ENCODE peak calls at places on chromosome 16, in nine cellular contexts. C is SK-N-SH, L is sigmoid colon, X is A549, F is stomach, O is tibial nerve, U is K562, I is ovary, H is esophagus muscularis mucosa. E is an unnamed sample.

GRCh38 chr16:67936876-67937605 is 391 bp upstream of the PSMB10 start:
- DNase-seq in L (no peak), O (peak), C (no peak), U (peak), H (no peak), X (peak), F (peak), I (no peak), E (peak)

GRCh38 chr16:84611041-84611440 is 6.8 kb downstream of the COTL1 start:
- DNase-seq in X (no peak), O (no peak), C (peak), U (no peak), L (no peak), H (no peak), F (no peak), I (no peak), E (no peak)

GRCh38 chr16:54432481-54433229 is 146.1 kb upstream of the IRX3 start:
- DNase-seq in L (no peak), C (no peak), O (no peak), F (no peak), X (no peak), I (no peak), U (no peak), H (no peak), E (no peak)

GRCh38 chr16:66334856-66335255 is 31.6 kb upstream of the CDH5 start:
- DNase-seq in F (no peak), I (no peak), X (no peak), H (no peak), C (no peak), U (no peak), L (no peak), O (no peak), E (no peak)

GRCh38 chr16:68444058-68444657 is 4.2 kb downstream of the SMPD3 start:
- DNase-seq in U (peak), F (peak), I (peak), C (no peak), L (no peak), O (no peak), X (no peak), H (no peak), E (peak)

GRCh38 chr16:26569793-26570192 is 496.9 kb upstream of the C16orf82 start:
- DNase-seq in I (no peak), C (no peak), F (no peak), L (no peak), U (peak), O (no peak), H (no peak), X (no peak), E (no peak)

GRCh38 chr16:83992624-83993023 is 24.6 kb downstream of the NECAB2 start:
- DNase-seq in H (no peak), I (no peak), O (peak), X (no peak), U (no peak), C (no peak), F (no peak), L (no peak), E (no peak)

GRCh38 chr16:65975049-65975708 is 391.3 kb upstream of the CDH5 start:
- DNase-seq in L (no peak), H (no peak), U (peak), O (no peak), I (no peak), C (no peak), F (no peak), X (no peak), E (no peak)

GRCh38 chr16:26988186-26988585 is 78.5 kb upstream of the C16orf82 start:
- DNase-seq in I (no peak), C (no peak), F (no peak), X (no peak), U (no peak), L (no peak), O (no peak), H (no peak), E (no peak)

GRCh38 chr16:4064950-4065352 is 51.3 kb downstream of the ADCY9 start:
- DNase-seq in U (no peak), H (no peak), O (no peak), I (no peak), F (no peak), C (no peak), X (no peak), L (peak), E (no peak)

GRCh38 chr16:7004266-7004665 is 328.4 kb upstream of the RBFOX1 start:
- DNase-seq in F (no peak), L (no peak), X (no peak), U (no peak), C (no peak), H (no peak), I (no peak), O (no peak), E (no peak)

GRCh38 chr16:79997257-79997656 is 396.7 kb upstream of the MAF start:
- DNase-seq in C (peak), H (no peak), L (no peak), U (peak), I (no peak), X (no peak), F (no peak), O (no peak), E (no peak)

GRCh38 chr16:87305505-87306391 is 11.4 kb downstream of the C16orf95 start:
- DNase-seq in F (no peak), I (no peak), O (no peak), U (peak), L (no peak), H (no peak), X (no peak), C (no peak), E (no peak)

GRCh38 chr16:62036101-62036806 is at the start of gene CDH8:
- DNase-seq in U (no peak), I (no peak), O (no peak), C (peak), L (no peak), F (no peak), H (no peak), X (no peak), E (no peak)

GRCh38 chr16:48194828-48195566 is 39.2 kb upstream of the ABCC12 start:
- DNase-seq in L (no peak), O (no peak), F (peak), C (no peak), U (no peak), I (no peak), H (no peak), X (no peak), E (no peak)

GRCh38 chr16:29816694-29817441 is 916 bp downstream of the PAGR1 start:
- DNase-seq in X (peak), H (no peak), I (peak), C (peak), O (no peak), L (peak), U (peak), F (peak), E (peak)

GRCh38 chr16:48511716-48512115 is 98.3 kb downstream of the N4BP1 start:
- DNase-seq in I (no peak), O (no peak), C (no peak), X (no peak), H (no peak), U (no peak), F (no peak), L (peak), E (no peak)

GRCh38 chr16:83539736-83540490 is 267.9 kb upstream of the HSBP1 start:
- DNase-seq in O (no peak), X (no peak), C (no peak), I (no peak), L (no peak), U (no peak), F (no peak), H (no peak), E (no peak)

GRCh38 chr16:10577305-10578202 is 2.8 kb downstream of the EMP2 start:
- DNase-seq in F (no peak), I (no peak), L (peak), C (peak), H (no peak), O (no peak), X (no peak), U (no peak), E (peak)

GRCh38 chr16:23466162-23466885 is 13.3 kb upstream of the COG7 start:
- DNase-seq in H (no peak), O (no peak), F (no peak), X (peak), L (no peak), U (no peak), C (no peak), I (no peak), E (no peak)

GRCh38 chr16:15415411-15416070 is 18.8 kb upstream of the BMERB1 start:
- DNase-seq in L (no peak), I (no peak), C (no peak), U (no peak), F (no peak), O (no peak), H (no peak), X (no peak), E (no peak)

GRCh38 chr16:67782567-67783352 is 23.6 kb downstream of the RANBP10 start:
- DNase-seq in U (peak), C (no peak), F (no peak), L (no peak), X (no peak), H (no peak), O (no peak), I (no peak), E (no peak)

GRCh38 chr16:72189865-72190371 is 18.0 kb upstream of the PMFBP1 start:
- DNase-seq in C (no peak), L (no peak), U (peak), X (no peak), I (no peak), H (no peak), F (no peak), O (peak), E (no peak)

GRCh38 chr16:19583665-19584300 is 28.3 kb downstream of the VPS35L start:
- DNase-seq in L (no peak), U (peak), H (no peak), C (peak), X (peak), I (no peak), O (no peak), F (peak), E (peak)

GRCh38 chr16:67243481-67243880 is 3.8 kb downstream of the FHOD1 start:
- DNase-seq in X (no peak), F (no peak), H (no peak), U (no peak), L (no peak), O (no peak), I (no peak), C (no peak), E (no peak)

GRCh38 chr16:86733526-86734254 is 155.3 kb downstream of the FOXL1 start:
- DNase-seq in U (no peak), O (no peak), H (no peak), L (peak), C (no peak), I (no peak), F (no peak), X (no peak), E (no peak)

GRCh38 chr16:6616746-6617145 is 715.9 kb upstream of the RBFOX1 start:
- DNase-seq in O (no peak), L (no peak), X (no peak), F (no peak), C (no peak), U (no peak), H (no peak), I (no peak), E (peak)

GRCh38 chr16:86428729-86429472 is 81.4 kb upstream of the FOXF1 start:
- DNase-seq in H (no peak), F (no peak), X (no peak), L (no peak), C (no peak), U (peak), O (no peak), I (no peak), E (no peak)

GRCh38 chr16:80038566-80038965 is 438.0 kb upstream of the MAF start:
- DNase-seq in I (no peak), F (no peak), H (no peak), U (no peak), C (no peak), L (no peak), O (no peak), X (no peak), E (no peak)

GRCh38 chr16:46727630-46728029 is 20.5 kb downstream of the MYLK3 start:
- DNase-seq in H (no peak), F (no peak), U (no peak), O (no peak), I (no peak), L (no peak), X (no peak), C (no peak), E (no peak)

GRCh38 chr16:75341934-75342811 is 90.7 kb upstream of the BCAR1 start:
- DNase-seq in X (no peak), U (no peak), H (no peak), O (no peak), F (no peak), I (no peak), C (no peak), L (no peak), E (peak)

GRCh38 chr16:67504190-67505021 is 21.1 kb upstream of the AGRP start:
- DNase-seq in I (no peak), L (peak), F (no peak), C (no peak), U (peak), O (peak), H (no peak), X (no peak), E (peak)

GRCh38 chr16:84507011-84507982 is 2.8 kb upstream of the MEAK7 start:
- DNase-seq in I (peak), U (no peak), L (no peak), O (no peak), X (no peak), H (no peak), F (no peak), C (no peak), E (peak)

GRCh38 chr16:22278841-22279240 is 18.4 kb upstream of the POLR3E start:
- DNase-seq in O (no peak), L (no peak), F (no peak), H (no peak), U (no peak), X (no peak), I (no peak), C (no peak), E (no peak)

GRCh38 chr16:52540910-52541309 is 6.0 kb downstream of the TOX3 start:
- DNase-seq in F (no peak), L (no peak), I (no peak), X (no peak), C (no peak), H (no peak), U (no peak), O (no peak), E (no peak)

GRCh38 chr16:72355561-72355960 is 183.6 kb upstream of the PMFBP1 start:
- DNase-seq in X (no peak), O (no peak), H (no peak), F (no peak), I (no peak), L (no peak), C (no peak), U (no peak), E (no peak)

GRCh38 chr16:5062790-5063765 is 2.7 kb downstream of the C16orf89 start:
- DNase-seq in C (no peak), I (no peak), H (peak), F (no peak), X (no peak), U (no peak), O (no peak), L (peak), E (no peak)

GRCh38 chr16:70770968-70771552 is 29.9 kb downstream of the VAC14 start:
- DNase-seq in H (peak), F (peak), O (peak), U (peak), I (peak), C (peak), L (no peak), X (peak), E (peak)
- TF ChIP-seq EP300 in H (no peak), F (no peak), O (no peak), U (peak), I (no peak), C (no peak), L (no peak), X (no peak), E (no peak)

GRCh38 chr16:13244770-13245169 is 343.4 kb downstream of the SHISA9 start:
- DNase-seq in C (no peak), I (no peak), L (no peak), F (no peak), H (no peak), O (no peak), X (no peak), U (no peak), E (no peak)
- TF ChIP-seq CTCF in C (no peak), I (no peak), L (no peak), F (no peak), H (no peak), O (no peak), X (no peak), U (no peak), E (no peak)

GRCh38 chr16:24685539-24686432 is 43.7 kb upstream of the TNRC6A start:
- DNase-seq in C (peak), X (peak), F (peak), L (peak), I (peak), O (peak), U (no peak), H (no peak), E (peak)
- TF ChIP-seq EP300 in C (peak), X (no peak), F (no peak), L (no peak), I (no peak), O (no peak), U (no peak), H (no peak), E (no peak)

DNA sequence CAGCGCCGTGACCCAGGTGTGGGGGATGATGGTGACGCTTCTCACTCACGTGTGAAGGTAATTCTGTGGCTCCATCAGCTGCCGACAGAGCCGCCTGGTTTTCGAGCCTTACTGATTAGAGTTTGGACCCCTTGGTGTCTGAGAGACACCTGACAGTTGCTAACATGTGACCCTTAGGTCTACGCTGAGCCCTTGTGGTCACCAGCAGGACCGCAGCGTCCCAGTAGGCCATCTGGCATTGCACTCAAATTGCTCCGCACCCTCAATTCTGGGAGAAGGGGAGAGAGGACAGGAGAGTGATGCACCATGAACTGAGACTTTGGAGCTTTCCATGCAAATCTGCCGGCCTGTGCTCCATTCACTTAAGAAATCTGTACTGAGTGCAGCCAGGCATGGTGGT is 2.5 kb downstream of the FLYWCH1 start:
- DNase-seq in U (peak), X (no peak), F (no peak), H (no peak), C (no peak), L (no peak), O (no peak), I (no peak), E (no peak)
- TF ChIP-seq CTCF in U (peak), X (no peak), F (no peak), H (no peak), C (no peak), L (no peak), O (no peak), I (no peak), E (no peak)

DNA sequence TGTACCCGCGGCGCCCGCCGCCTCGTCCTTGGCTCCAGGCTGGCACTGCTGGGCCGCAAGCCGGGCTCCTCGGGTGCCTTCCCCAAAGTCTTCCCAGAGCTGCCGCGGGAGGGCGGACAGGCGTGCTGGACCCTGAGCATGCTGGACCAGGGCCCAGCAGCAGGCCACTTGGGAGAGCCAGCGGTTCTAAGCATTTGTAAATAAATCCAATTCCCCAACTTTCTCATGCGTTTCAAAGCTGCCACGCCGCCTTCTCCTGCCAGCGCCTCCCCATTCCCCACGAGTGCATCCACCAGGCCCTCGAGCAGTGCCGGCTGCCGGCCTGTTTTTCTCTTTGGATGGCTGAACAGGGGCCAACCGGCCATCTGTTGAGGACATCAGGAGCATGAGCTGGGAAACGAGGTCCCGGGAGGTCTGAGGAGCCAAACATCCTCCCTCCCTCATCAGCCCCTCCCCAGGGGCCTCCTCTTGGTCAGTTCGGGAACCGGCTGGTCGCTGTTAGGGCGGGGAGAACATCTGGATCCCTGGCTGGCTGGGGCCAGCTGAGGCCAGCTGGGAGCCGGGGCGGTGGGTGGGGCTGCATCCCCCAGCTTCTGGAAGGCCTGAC is 20.6 kb upstream of the PABPN1L start:
- DNase-seq in X (no peak), I (peak), F (peak), O (peak), H (peak), U (no peak), C (no peak), L (peak), E (peak)
- TF ChIP-seq EP300 in X (no peak), I (no peak), F (no peak), O (no peak), H (no peak), U (no peak), C (no peak), L (no peak), E (no peak)

DNA sequence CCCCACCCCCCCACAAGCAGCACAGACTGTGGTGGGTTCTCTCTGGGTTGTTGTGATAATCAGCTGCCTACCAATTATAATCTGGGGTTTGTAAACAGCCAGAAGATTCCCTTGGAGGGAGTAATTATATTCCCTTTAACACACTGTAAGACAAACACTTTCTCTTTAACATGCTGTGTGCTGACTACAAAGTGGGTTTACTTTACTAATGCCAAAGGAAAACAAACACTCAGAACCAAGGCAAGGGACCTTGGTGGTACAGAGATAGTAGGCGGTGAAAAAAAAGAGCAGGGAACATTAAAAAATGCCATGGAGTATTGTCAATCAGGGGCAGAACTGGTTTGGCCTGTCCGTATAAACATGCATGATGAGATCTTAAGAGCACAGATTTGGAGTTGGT is 3.0 kb upstream of the VAT1L start:
- DNase-seq in X (no peak), U (no peak), I (no peak), L (no peak), O (no peak), H (no peak), C (no peak), F (no peak), E (no peak)
- TF ChIP-seq CTCF in X (no peak), U (no peak), I (no peak), L (no peak), O (no peak), H (no peak), C (no peak), F (no peak), E (no peak)

GRCh38 chr16:2016407-2016922 is 3.1 kb upstream of the NPW start:
- DNase-seq in F (no peak), O (no peak), X (no peak), L (no peak), H (no peak), I (no peak), U (no peak), C (peak), E (no peak)
- TF ChIP-seq EP300 in F (no peak), O (no peak), X (no peak), L (no peak), H (no peak), I (no peak), U (no peak), C (no peak), E (no peak)

GRCh38 chr16:57727610-57728009 is 8.0 kb upstream of the KATNB1 start:
- DNase-seq in O (no peak), X (no peak), I (no peak), L (no peak), U (no peak), C (no peak), H (no peak), F (no peak), E (no peak)
- TF ChIP-seq CTCF in O (no peak), X (no peak), I (no peak), L (no peak), U (peak), C (no peak), H (no peak), F (no peak), E (no peak)